ENCODE peak calls at places on chromosome 14, in eight cellular contexts. D, H, R, A, F, C, P and X are unnamed samples. For H3K36me3, the result is how much of the 10 kb centered on the place peaks cover.

GRCh38 chr14:58777541-58777979 is 139.8 kb downstream of the DACT1 start:
- DNase-seq in D (no peak), A (no peak), R (no peak), C (no peak), H (no peak), F (no peak), P (no peak), X (no peak)

GRCh38 chr14:78182722-78183121 is 12.5 kb downstream of the NRXN3 start:
- DNase-seq in H (no peak), F (no peak), P (no peak), A (no peak), D (no peak), C (no peak), R (no peak), X (no peak)

GRCh38 chr14:78835909-78836308 is 665.7 kb downstream of the NRXN3 start:
- DNase-seq in C (no peak), R (no peak), H (no peak), P (no peak), A (no peak), D (no peak), F (no peak), X (no peak)

GRCh38 chr14:37864861-37865718 is 269.7 kb downstream of the TTC6 start:
- DNase-seq in C (no peak), R (no peak), P (peak), F (no peak), A (peak), D (peak), H (no peak), X (no peak)

GRCh38 chr14:37202812-37203211 is 5.1 kb downstream of the MIPOL1 start:
- DNase-seq in H (no peak), F (no peak), D (no peak), C (no peak), R (no peak), A (no peak), P (no peak), X (no peak)

GRCh38 chr14:59337151-59337611 is 128.0 kb downstream of the GPR135 start:
- DNase-seq in P (peak), F (no peak), H (peak), C (no peak), A (peak), D (peak), R (peak), X (no peak)

GRCh38 chr14:100840286-100840685 is 14.4 kb downstream of the MEG3 start:
- DNase-seq in R (no peak), F (no peak), D (no peak), A (no peak), H (no peak), P (no peak), C (no peak), X (no peak)

GRCh38 chr14:53953828-53954550 is 2.6 kb downstream of the BMP4 start:
- DNase-seq in R (peak), F (peak), P (peak), A (peak), D (no peak), H (peak), C (no peak), X (no peak)

GRCh38 chr14:77307099-77307496 is 13.6 kb downstream of the POMT2 start:
- DNase-seq in P (no peak), F (no peak), R (no peak), D (no peak), C (no peak), A (no peak), H (no peak), X (no peak)

GRCh38 chr14:97025722-97026121 is 228.5 kb downstream of the VRK1 start:
- DNase-seq in A (no peak), D (no peak), R (no peak), C (peak), P (no peak), F (no peak), H (no peak), X (no peak)

GRCh38 chr14:25308244-25308643 is 258.3 kb upstream of the STXBP6 start:
- DNase-seq in R (no peak), P (peak), F (no peak), A (peak), H (no peak), D (no peak), C (no peak), X (no peak)

GRCh38 chr14:51039285-51039684 is 55.6 kb downstream of the TRIM9 start:
- DNase-seq in C (peak), P (no peak), A (no peak), R (no peak), F (no peak), D (no peak), H (no peak), X (no peak)

GRCh38 chr14:22888662-22889061 is 5.6 kb downstream of the REM2 start:
- DNase-seq in F (no peak), H (no peak), D (no peak), A (no peak), C (peak), P (no peak), R (no peak), X (no peak)

GRCh38 chr14:50719911-50720759 is 52.0 kb upstream of the SAV1 start:
- DNase-seq in R (no peak), C (no peak), A (no peak), H (no peak), P (no peak), F (no peak), D (no peak), X (no peak)

GRCh38 chr14:95876769-95877490 is at the start of gene TUNAR:
- DNase-seq in A (no peak), D (no peak), C (no peak), P (no peak), H (no peak), R (no peak), F (peak), X (no peak)

GRCh38 chr14:95683793-95684192 is 2.4 kb upstream of the TCL1B start:
- DNase-seq in A (peak), D (peak), H (no peak), P (peak), F (no peak), R (no peak), C (peak), X (no peak)

GRCh38 chr14:68939893-68940613 is 39.0 kb downstream of the ACTN1 start:
- DNase-seq in A (peak), C (no peak), R (peak), H (peak), F (peak), D (peak), P (peak), X (no peak)

GRCh38 chr14:37179896-37180502 is 7.6 kb upstream of the SLC25A21 start:
- DNase-seq in R (no peak), H (no peak), D (no peak), P (no peak), F (no peak), C (no peak), A (no peak), X (no peak)

GRCh38 chr14:50395448-50395847 is 1.2 kb downstream of the CDKL1 start:
- DNase-seq in H (peak), D (no peak), P (peak), R (no peak), A (peak), F (no peak), C (no peak), X (no peak)

GRCh38 chr14:59428581-59429012 is 36.6 kb downstream of the GPR135 start:
- DNase-seq in A (peak), H (no peak), D (no peak), C (no peak), F (no peak), P (no peak), R (no peak), X (no peak)

GRCh38 chr14:57390806-57391562 is 598 bp downstream of the NAA30 start:
- DNase-seq in A (peak), P (peak), D (peak), F (peak), R (peak), H (peak), C (peak), X (peak)

GRCh38 chr14:23929131-23929530 is 24.4 kb upstream of the DHRS4 start:
- DNase-seq in P (no peak), D (no peak), H (no peak), C (no peak), F (no peak), R (no peak), A (no peak), X (no peak)

GRCh38 chr14:89401783-89402182 is 15.2 kb downstream of the FOXN3 start:
- DNase-seq in F (no peak), H (no peak), A (no peak), P (no peak), D (no peak), R (no peak), C (no peak), X (no peak)

GRCh38 chr14:51094282-51094821 is 553 bp downstream of the TRIM9 start:
- DNase-seq in P (no peak), H (no peak), D (no peak), C (no peak), F (peak), A (peak), R (no peak), X (no peak)

GRCh38 chr14:53792909-53793308 is 163.7 kb downstream of the BMP4 start:
- DNase-seq in A (no peak), F (no peak), R (no peak), P (no peak), H (no peak), C (no peak), D (no peak), X (no peak)

GRCh38 chr14:65032319-65032718 is 45.6 kb downstream of the FNTB start:
- DNase-seq in D (no peak), F (no peak), C (no peak), P (peak), H (no peak), R (peak), A (no peak), X (no peak)

GRCh38 chr14:68978550-68978911 is 571 bp downstream of the ACTN1 start:
- DNase-seq in D (peak), F (peak), A (peak), H (peak), P (peak), R (peak), C (peak), X (no peak)

GRCh38 chr14:23494223-23494622 is 24.7 kb downstream of the NGDN start:
- DNase-seq in H (no peak), C (no peak), R (no peak), D (no peak), F (peak), A (no peak), P (no peak), X (no peak)

GRCh38 chr14:100825691-100826331 is at the start of gene MEG3:
- DNase-seq in R (peak), H (peak), C (no peak), F (no peak), A (peak), D (no peak), P (peak), X (no peak)

GRCh38 chr14:36818794-36819384 is 157.2 kb downstream of the PAX9 start:
- DNase-seq in A (no peak), P (no peak), H (no peak), D (no peak), C (peak), F (peak), R (no peak), X (no peak)

GRCh38 chr14:92692822-92693226 is 55.6 kb downstream of the LGMN start:
- DNase-seq in C (no peak), R (peak), D (peak), P (peak), H (peak), A (peak), F (no peak), X (no peak)

GRCh38 chr14:89178802-89179201 is 238.2 kb downstream of the FOXN3 start:
- DNase-seq in P (no peak), A (no peak), C (no peak), D (no peak), R (no peak), H (no peak), F (peak), X (no peak)

GRCh38 chr14:69207435-69208041 is 16.2 kb downstream of the EXD2 start:
- DNase-seq in P (no peak), C (no peak), A (no peak), H (no peak), D (no peak), R (no peak), F (no peak), X (no peak)

GRCh38 chr14:55180006-55180405 is 11.4 kb downstream of the DLGAP5 start:
- DNase-seq in P (no peak), A (no peak), D (no peak), C (no peak), F (no peak), R (no peak), H (no peak), X (no peak)

DNA sequence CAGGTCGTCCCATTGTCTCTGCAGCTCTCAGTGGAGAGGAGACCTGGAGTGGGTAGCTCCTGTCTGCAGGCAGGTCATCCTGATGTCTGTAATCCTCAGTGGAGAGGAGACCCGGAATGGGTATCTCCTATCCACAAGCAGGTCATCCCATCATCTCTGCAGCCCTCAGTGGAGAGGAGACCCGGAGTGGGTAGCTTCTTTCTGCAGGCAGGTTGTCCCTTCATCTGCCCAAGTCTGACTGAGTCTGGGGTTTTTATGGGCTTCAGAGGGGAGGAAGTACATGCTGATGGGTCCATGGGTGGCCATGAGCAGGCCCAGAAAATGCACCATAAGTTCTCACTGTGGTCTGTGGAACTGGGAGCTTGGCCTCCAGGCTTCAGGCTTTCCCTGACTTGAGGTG is 28.9 kb upstream of the PAPLN start:
- DNase-seq in R (no peak), C (no peak), A (no peak), P (no peak), F (no peak), H (no peak), D (no peak), X (no peak)
- H3K36me3 ChIP-seq in R (half or more), C (half or more), A (under half), P (under half), F (under half), H (under half), D (half or more), X (half or more)

DNA sequence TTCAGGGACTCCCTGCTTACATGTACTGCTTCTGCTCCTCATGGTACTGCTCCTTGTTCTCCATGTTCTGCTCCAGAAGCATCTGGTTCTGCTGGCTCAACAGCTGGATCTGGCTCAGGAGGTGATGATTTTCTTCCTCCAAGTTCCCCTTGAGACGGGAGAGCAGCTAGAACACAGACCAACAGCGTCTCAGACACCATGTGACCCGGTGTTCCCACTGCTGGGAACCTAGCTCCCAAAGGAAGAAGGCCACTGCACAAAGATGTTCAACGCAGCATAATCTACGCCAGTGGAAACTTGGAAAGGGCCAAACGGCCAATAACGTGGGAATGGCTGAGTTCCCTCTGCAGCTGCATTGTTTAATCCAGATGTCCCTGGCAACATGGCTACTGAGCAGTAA is 49.6 kb upstream of the GPR68 start:
- DNase-seq in P (no peak), H (no peak), F (no peak), C (no peak), A (no peak), D (no peak), R (peak), X (no peak)
- H3K36me3 ChIP-seq in P (under half), H (under half), F (under half), C (under half), A (under half), D (half or more), R (under half), X (half or more)

DNA sequence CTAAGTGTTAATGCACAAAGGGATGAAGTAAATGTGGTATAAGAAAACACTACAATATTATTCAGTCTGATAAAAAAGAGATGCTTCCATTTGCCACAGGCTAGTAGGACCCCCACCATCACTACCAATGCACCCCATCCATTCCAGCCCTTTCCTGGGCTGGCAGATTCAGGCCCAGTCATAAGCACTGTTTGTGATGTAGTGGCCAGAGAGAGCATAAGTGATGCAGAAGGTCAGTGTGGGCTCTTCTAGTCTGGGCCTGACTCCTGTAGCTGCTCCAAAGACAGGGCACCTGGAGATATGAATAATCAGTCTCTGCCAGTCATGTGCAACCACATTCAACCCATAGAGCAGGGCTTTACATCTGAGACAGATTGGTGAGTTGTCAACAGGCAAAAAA is 1294.7 kb downstream of the TMEM121 start:
- DNase-seq in P (no peak), H (no peak), A (no peak), F (no peak), D (no peak), R (no peak), C (no peak), X (no peak)
- H3K36me3 ChIP-seq in P (under half), H (under half), A (under half), F (under half), D (under half), R (under half), C (under half), X (under half)

GRCh38 chr14:103705158-103705523 is 10.1 kb downstream of the XRCC3 start:
- DNase-seq in H (no peak), C (no peak), A (no peak), P (no peak), D (peak), F (no peak), R (peak), X (no peak)

GRCh38 chr14:103704708-103705107 is 10.5 kb downstream of the XRCC3 start:
- DNase-seq in D (no peak), F (no peak), A (no peak), P (no peak), C (no peak), H (no peak), R (no peak), X (no peak)

GRCh38 chr14:103702095-103702494 is 13.2 kb downstream of the XRCC3 start:
- DNase-seq in F (no peak), C (no peak), P (no peak), D (no peak), R (no peak), H (no peak), A (no peak), X (no peak)

GRCh38 chr14:103702497-103703432 is 12.5 kb downstream of the XRCC3 start:
- DNase-seq in F (no peak), R (no peak), C (no peak), P (no peak), H (no peak), D (no peak), A (no peak), X (no peak)

DNA sequence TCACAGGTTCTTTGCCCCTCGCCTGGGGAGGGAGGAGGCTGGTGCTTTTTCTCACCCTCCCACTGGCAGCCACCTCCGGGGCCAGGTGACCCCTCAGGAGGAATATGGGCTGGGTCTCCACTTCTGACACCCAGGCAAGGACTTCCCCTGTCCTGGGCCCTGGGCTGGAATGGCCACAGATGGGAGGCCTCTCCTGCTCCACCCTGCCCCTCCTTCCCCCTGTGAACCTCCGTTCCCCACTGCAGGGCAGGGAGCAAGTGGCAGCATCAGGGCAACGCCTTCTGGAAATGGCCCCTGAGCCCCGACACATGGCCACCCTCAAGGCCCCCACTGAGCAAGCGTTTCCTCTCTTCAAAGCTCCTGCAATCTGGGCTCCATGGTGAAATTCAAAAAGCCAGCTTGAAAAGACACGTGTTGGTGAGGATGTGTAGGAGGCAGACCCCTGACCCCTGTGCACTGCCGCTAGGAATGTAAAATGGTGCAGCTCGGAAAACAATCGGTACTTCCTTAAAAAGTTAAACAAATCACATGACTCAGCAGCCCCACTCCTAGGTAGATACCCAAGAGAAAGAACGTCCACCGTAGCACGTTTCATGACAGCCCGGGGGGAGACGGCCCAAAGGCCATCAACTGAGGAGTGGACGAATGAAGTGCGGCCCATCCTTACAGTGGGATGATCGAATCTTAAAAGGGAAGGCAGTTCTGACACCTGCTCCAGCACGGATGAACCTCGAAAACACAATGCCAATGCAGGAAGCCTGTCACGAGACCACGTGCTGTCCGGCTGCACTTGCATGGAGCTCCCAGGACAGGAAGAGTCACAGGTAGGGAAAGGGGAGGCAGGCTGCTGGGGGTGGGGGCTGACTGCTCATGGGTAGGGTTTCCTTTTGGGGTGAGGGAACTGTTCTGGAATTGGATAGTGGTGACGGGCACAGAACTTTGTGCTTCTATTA is 11.5 kb downstream of the XRCC3 start:
- DNase-seq in A (no peak), P (no peak), R (no peak), D (no peak), F (no peak), C (no peak), H (no peak), X (no peak)
- H3K36me3 ChIP-seq in A (under half), P (under half), R (under half), D (half or more), F (under half), C (under half), H (under half), X (under half)

GRCh38 chr14:75013290-75013689 is 10.6 kb downstream of the EIF2B2 start:
- DNase-seq in D (no peak), A (no peak), C (no peak), F (no peak), P (no peak), H (no peak), R (peak), X (no peak)
- H3K36me3 ChIP-seq in D (half or more), A (under half), C (half or more), F (half or more), P (under half), H (under half), R (half or more), X (under half)

GRCh38 chr14:81476816-81477215 is 56.8 kb downstream of the SEL1L start:
- DNase-seq in P (no peak), R (no peak), A (no peak), F (no peak), C (no peak), H (no peak), D (no peak), X (no peak)
- H3K36me3 ChIP-seq in P (under half), R (half or more), A (under half), F (under half), C (half or more), H (half or more), D (half or more), X (under half)

GRCh38 chr14:67645414-67645813 is 25.7 kb downstream of the ARG2 start:
- DNase-seq in R (no peak), F (no peak), P (no peak), D (peak), H (no peak), C (no peak), A (no peak), X (no peak)

GRCh38 chr14:67644428-67644827 is 24.7 kb downstream of the ARG2 start:
- DNase-seq in F (no peak), R (no peak), C (no peak), H (no peak), D (no peak), P (no peak), A (no peak), X (no peak)

GRCh38 chr14:67643671-67644070 is 24.0 kb downstream of the ARG2 start:
- DNase-seq in D (no peak), C (no peak), F (no peak), R (no peak), H (no peak), A (no peak), P (no peak), X (no peak)

GRCh38 chr14:67641902-67642749 is 22.4 kb downstream of the ARG2 start:
- DNase-seq in R (no peak), F (no peak), D (no peak), H (no peak), P (no peak), C (no peak), A (no peak), X (no peak)

GRCh38 chr14:67646136-67646535 is 26.4 kb downstream of the ARG2 start:
- DNase-seq in F (no peak), R (no peak), P (no peak), D (no peak), H (no peak), C (no peak), A (no peak), X (no peak)
- H3K36me3 ChIP-seq in F (under half), R (under half), P (under half), D (half or more), H (under half), C (under half), A (under half), X (under half)